ENCODE peak calls at places on chromosomes 1 and 21, in six cellular contexts. B is CD4-positive, alpha-beta T cell; R is ovary; G is progenitor cell of endocrine pancreas; S is fibroblast of villous mesenchyme; A is heart left ventricle. K is an unnamed sample.

GRCh38 chr1:90964444-90965035 is 57.3 kb downstream of the ZNF644 start:
- DNase-seq in B (no peak), R (no peak), G (no peak), S (peak), A (no peak), K (no peak)

GRCh38 chr1:84117868-84118267 is 26.2 kb upstream of the PRKACB start:
- DNase-seq in B (no peak), R (no peak), G (no peak), S (peak), A (no peak), K (no peak)

GRCh38 chr1:182968151-182968741 is 15.3 kb upstream of the SHCBP1L start:
- DNase-seq in B (no peak), R (no peak), G (no peak), S (peak), A (no peak), K (no peak)

GRCh38 chr1:64505944-64506658 is 36.2 kb downstream of the CACHD1 start:
- DNase-seq in B (peak), R (no peak), G (no peak), S (no peak), A (no peak), K (no peak)

GRCh38 chr1:27638805-27639204 is 3.8 kb upstream of the FGR start:
- DNase-seq in B (no peak), R (no peak), G (no peak), S (no peak), A (no peak), K (no peak)

GRCh38 chr1:85352055-85352454 is 75.6 kb upstream of the BCL10 start:
- DNase-seq in B (no peak), R (no peak), G (no peak), S (no peak), A (no peak), K (no peak)

GRCh38 chr1:235072096-235072495 is 56.5 kb downstream of the TOMM20 start:
- DNase-seq in B (no peak), R (no peak), G (no peak), S (no peak), A (peak), K (no peak)

GRCh38 chr21:17089121-17089520 is 423.7 kb upstream of the CXADR start:
- DNase-seq in B (no peak), R (no peak), G (no peak), S (peak), A (no peak), K (no peak)

GRCh38 chr1:1437904-1438376 is 2.5 kb downstream of the VWA1 start:
- DNase-seq in B (no peak), R (no peak), G (peak), S (no peak), A (peak), K (no peak)

GRCh38 chr1:55848906-55849305 is 633.7 kb upstream of the USP24 start:
- DNase-seq in B (no peak), R (no peak), G (no peak), S (peak), A (no peak), K (no peak)

GRCh38 chr1:10189659-10190058 is 20.7 kb upstream of the KIF1B start:
- DNase-seq in B (no peak), R (no peak), G (no peak), S (no peak), A (no peak), K (no peak)

GRCh38 chr1:115697619-115698018 is 55.8 kb downstream of the VANGL1 start:
- DNase-seq in B (no peak), R (no peak), G (no peak), S (no peak), A (no peak), K (no peak)

GRCh38 chr1:201461193-201461657 is 7.8 kb downstream of the PHLDA3 start:
- DNase-seq in B (no peak), R (no peak), G (no peak), S (peak), A (no peak), K (no peak)

GRCh38 chr1:41800237-41800902 is 118.4 kb downstream of the HIVEP3 start:
- DNase-seq in B (no peak), R (no peak), G (no peak), S (no peak), A (peak), K (no peak)

GRCh38 chr1:172976222-172977041 is 74.3 kb downstream of the TNFSF18 start:
- DNase-seq in B (no peak), R (no peak), G (peak), S (peak), A (no peak), K (no peak)

GRCh38 chr1:93681549-93682412 is at the start of gene BCAR3:
- DNase-seq in B (no peak), R (peak), G (peak), S (peak), A (peak), K (peak)

GRCh38 chr1:194297100-194297499 is 1110.7 kb upstream of the B3GALT2 start:
- DNase-seq in B (no peak), R (no peak), G (no peak), S (no peak), A (no peak), K (no peak)

GRCh38 chr1:194297999-194298598 is 1111.7 kb upstream of the B3GALT2 start:
- DNase-seq in B (no peak), R (no peak), G (no peak), S (no peak), A (no peak), K (no peak)

GRCh38 chr1:194294006-194294405 is 1107.6 kb upstream of the B3GALT2 start:
- DNase-seq in B (no peak), R (no peak), G (no peak), S (no peak), A (no peak), K (no peak)

GRCh38 chr1:194296201-194296600 is 1109.8 kb upstream of the B3GALT2 start:
- DNase-seq in B (no peak), R (no peak), G (no peak), S (no peak), A (no peak), K (no peak)

DNA sequence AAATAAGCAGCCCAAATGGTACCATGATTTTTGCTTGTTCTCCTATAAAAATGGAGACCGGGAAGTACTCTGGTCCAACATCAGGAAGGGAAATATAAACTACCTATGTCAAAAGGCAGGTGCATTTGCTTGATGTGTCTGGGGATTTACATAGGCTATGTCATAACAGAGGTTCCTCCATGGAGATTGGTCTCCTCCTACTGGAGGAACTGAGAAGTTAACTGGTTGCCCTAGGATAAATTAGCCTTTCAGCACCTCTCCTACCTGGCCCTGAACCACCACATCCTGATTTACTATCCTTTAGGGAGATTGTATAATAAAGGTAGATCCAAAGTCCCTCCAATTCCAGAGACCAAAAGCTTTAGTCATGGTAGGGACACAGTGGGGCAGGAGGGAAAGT is 1109.3 kb upstream of the B3GALT2 start:
- DNase-seq in B (peak), R (no peak), G (no peak), S (peak), A (no peak), K (no peak)
- TF ChIP-seq CTCF in B (peak), R (no peak), G (peak), S (peak), A (peak), K (peak)

GRCh38 chr1:150162862-150163706 is 13.4 kb downstream of the PLEKHO1 start:
- DNase-seq in B (no peak), R (peak), G (peak), S (peak), A (peak), K (peak)
- TF ChIP-seq CTCF in B (no peak), R (no peak), G (peak), S (peak), A (no peak), K (no peak)

DNA sequence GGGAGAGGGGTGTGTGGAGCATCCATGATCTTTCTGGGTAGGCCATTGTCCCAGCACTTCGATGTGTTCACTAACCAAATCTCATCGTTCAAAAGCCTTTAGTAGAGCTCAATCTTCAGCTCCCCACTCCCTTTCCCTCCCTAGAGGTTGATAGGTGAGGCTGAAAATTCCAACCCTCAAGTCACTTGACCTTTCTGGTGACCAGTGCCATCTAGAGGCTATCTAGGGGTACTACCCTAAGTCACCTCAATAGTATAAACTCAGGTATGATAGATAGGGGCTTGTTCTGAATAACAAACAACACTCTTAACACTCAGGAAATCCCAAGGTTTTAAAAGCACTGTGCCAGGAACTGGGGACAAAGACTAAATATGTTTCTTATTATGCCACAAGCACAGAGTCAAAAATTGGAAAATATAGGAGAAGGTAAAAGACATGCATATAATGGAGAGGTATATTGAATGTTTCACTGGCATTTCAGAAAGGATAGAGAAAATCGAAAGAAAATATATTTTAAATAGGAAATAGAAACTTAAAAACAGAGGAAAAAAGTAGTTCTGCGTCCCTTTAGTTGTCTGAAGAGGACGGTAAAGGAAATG is 42.9 kb upstream of the CD53 start:
- DNase-seq in B (peak), R (no peak), G (no peak), S (peak), A (no peak), K (no peak)
- TF ChIP-seq CTCF in B (peak), R (no peak), G (peak), S (peak), A (peak), K (no peak)

GRCh38 chr1:15885701-15886612 is 38.5 kb downstream of the SPEN start:
- DNase-seq in B (peak), R (peak), G (peak), S (peak), A (peak), K (peak)
- TF ChIP-seq CTCF in B (no peak), R (no peak), G (no peak), S (peak), A (no peak), K (no peak)